ENCODE peak calls at places on chromosomes 4 and X, in ten cellular contexts. One of them, this sample, is unnamed.
A peak's percentile ranks its signal among the peaks of the same experiment; 100 is the strongest.

GRCh38 chr4:45007499-45007898 is 281.1 kb upstream of the GNPDA2 start:
- DNase-seq in psoas muscle: no peak
- DNase-seq in GM12865: no peak
- DNase-seq in choroid plexus epithelial cell: no peak
- DNase-seq in retinal pigment epithelial cell: no peak
- DNase-seq in A673: no peak
- DNase-seq in hepatocyte: no peak
- DNase-seq in AG10803: no peak
- DNase-seq in foreskin fibroblast: no peak
- DNase-seq in progenitor cell of endocrine pancreas: no peak
- DNase-seq in this sample: no peak

GRCh38 chr4:10197952-10198351 is 81.4 kb upstream of the WDR1 start:
- DNase-seq in choroid plexus epithelial cell: no peak
- DNase-seq in psoas muscle: no peak
- DNase-seq in foreskin fibroblast: no peak
- DNase-seq in progenitor cell of endocrine pancreas: no peak
- DNase-seq in A673: no peak
- DNase-seq in retinal pigment epithelial cell: no peak
- DNase-seq in hepatocyte: no peak
- DNase-seq in GM12865: no peak
- DNase-seq in AG10803: no peak
- DNase-seq in this sample: no peak

GRCh38 chr4:10460313-10461047 is 3.3 kb upstream of the ZNF518B start:
- DNase-seq in foreskin fibroblast: no peak
- DNase-seq in progenitor cell of endocrine pancreas: no peak
- DNase-seq in retinal pigment epithelial cell: no peak
- DNase-seq in AG10803: no peak
- DNase-seq in hepatocyte: no peak
- DNase-seq in GM12865: peak; percentile 30
- DNase-seq in A673: no peak
- DNase-seq in choroid plexus epithelial cell: no peak
- DNase-seq in psoas muscle: no peak
- DNase-seq in this sample: no peak

GRCh38 chr4:177163532-177163931 is 146.1 kb upstream of the NEIL3 start:
- DNase-seq in retinal pigment epithelial cell: no peak
- DNase-seq in foreskin fibroblast: peak; percentile 63
- DNase-seq in progenitor cell of endocrine pancreas: no peak
- DNase-seq in psoas muscle: no peak
- DNase-seq in choroid plexus epithelial cell: no peak
- DNase-seq in A673: no peak
- DNase-seq in AG10803: peak; percentile 56
- DNase-seq in hepatocyte: no peak
- DNase-seq in GM12865: no peak
- DNase-seq in this sample: no peak

GRCh38 chr4:141248029-141248428 is 27.3 kb downstream of the ZNF330 start:
- DNase-seq in foreskin fibroblast: peak; percentile 82
- DNase-seq in choroid plexus epithelial cell: peak; percentile 77
- DNase-seq in A673: no peak
- DNase-seq in AG10803: peak; percentile 83
- DNase-seq in hepatocyte: no peak
- DNase-seq in retinal pigment epithelial cell: peak; percentile 94
- DNase-seq in psoas muscle: no peak
- DNase-seq in GM12865: no peak
- DNase-seq in progenitor cell of endocrine pancreas: no peak
- DNase-seq in this sample: no peak

GRCh38 chr4:166625018-166625637 is 609.2 kb downstream of the SPOCK3 start:
- DNase-seq in foreskin fibroblast: no peak
- DNase-seq in A673: no peak
- DNase-seq in hepatocyte: no peak
- DNase-seq in retinal pigment epithelial cell: no peak
- DNase-seq in choroid plexus epithelial cell: no peak
- DNase-seq in AG10803: no peak
- DNase-seq in psoas muscle: no peak
- DNase-seq in progenitor cell of endocrine pancreas: no peak
- DNase-seq in GM12865: peak; percentile 13
- DNase-seq in this sample: no peak

GRCh38 chr4:20773144-20773997 is 73.1 kb downstream of the PACRGL start:
- DNase-seq in A673: peak; percentile 75
- DNase-seq in retinal pigment epithelial cell: peak; percentile 13
- DNase-seq in hepatocyte: peak; percentile 87
- DNase-seq in foreskin fibroblast: peak; percentile 83
- DNase-seq in progenitor cell of endocrine pancreas: peak; percentile 43
- DNase-seq in AG10803: peak; percentile 57
- DNase-seq in psoas muscle: peak; percentile 12
- DNase-seq in GM12865: peak; percentile 49
- DNase-seq in choroid plexus epithelial cell: peak; percentile 83
- DNase-seq in this sample: peak; percentile 44

GRCh38 chrX:152276277-152276676 is 137.9 kb upstream of the MAGEA10 start:
- DNase-seq in foreskin fibroblast: no peak
- DNase-seq in hepatocyte: no peak
- DNase-seq in AG10803: no peak
- DNase-seq in progenitor cell of endocrine pancreas: no peak
- DNase-seq in choroid plexus epithelial cell: no peak
- DNase-seq in retinal pigment epithelial cell: no peak
- DNase-seq in GM12865: no peak
- DNase-seq in psoas muscle: no peak
- DNase-seq in A673: no peak
- DNase-seq in this sample: no peak

GRCh38 chrX:17616936-17617335 is 120.4 kb upstream of the SCML1 start:
- DNase-seq in AG10803: no peak
- DNase-seq in GM12865: no peak
- DNase-seq in choroid plexus epithelial cell: no peak
- DNase-seq in psoas muscle: no peak
- DNase-seq in A673: no peak
- DNase-seq in hepatocyte: no peak
- DNase-seq in foreskin fibroblast: no peak
- DNase-seq in progenitor cell of endocrine pancreas: no peak
- DNase-seq in retinal pigment epithelial cell: no peak
- DNase-seq in this sample: no peak

GRCh38 chrX:148542481-148543255 is 42.3 kb downstream of the AFF2 start:
- DNase-seq in psoas muscle: no peak
- DNase-seq in hepatocyte: no peak
- DNase-seq in AG10803: no peak
- DNase-seq in foreskin fibroblast: no peak
- DNase-seq in GM12865: no peak
- DNase-seq in A673: no peak
- DNase-seq in progenitor cell of endocrine pancreas: no peak
- DNase-seq in retinal pigment epithelial cell: no peak
- DNase-seq in choroid plexus epithelial cell: no peak
- DNase-seq in this sample: no peak

GRCh38 chrX:29652484-29652883 is 562.9 kb upstream of the MAGEB2 start:
- DNase-seq in progenitor cell of endocrine pancreas: no peak
- DNase-seq in choroid plexus epithelial cell: peak; percentile 81
- DNase-seq in psoas muscle: no peak
- DNase-seq in retinal pigment epithelial cell: no peak
- DNase-seq in foreskin fibroblast: peak; percentile 74
- DNase-seq in hepatocyte: no peak
- DNase-seq in A673: no peak
- DNase-seq in GM12865: no peak
- DNase-seq in AG10803: peak; percentile 72
- DNase-seq in this sample: no peak

GRCh38 chr4:106676173-106676921 is 307.8 kb upstream of the GIMD1 start:
- DNase-seq in hepatocyte: no peak
- DNase-seq in A673: no peak
- DNase-seq in progenitor cell of endocrine pancreas: no peak
- DNase-seq in GM12865: no peak
- DNase-seq in foreskin fibroblast: peak; percentile 75
- DNase-seq in psoas muscle: no peak
- DNase-seq in choroid plexus epithelial cell: peak; percentile 93
- DNase-seq in retinal pigment epithelial cell: no peak
- DNase-seq in AG10803: peak; percentile 93
- DNase-seq in this sample: no peak

GRCh38 chrX:35340451-35340850 is 397.9 kb downstream of the FAM47B start:
- DNase-seq in AG10803: no peak
- DNase-seq in choroid plexus epithelial cell: no peak
- DNase-seq in GM12865: no peak
- DNase-seq in A673: no peak
- DNase-seq in psoas muscle: no peak
- DNase-seq in retinal pigment epithelial cell: no peak
- DNase-seq in foreskin fibroblast: no peak
- DNase-seq in hepatocyte: no peak
- DNase-seq in progenitor cell of endocrine pancreas: no peak
- DNase-seq in this sample: no peak

GRCh38 chrX:17564689-17565409 is 172.4 kb upstream of the SCML1 start:
- DNase-seq in choroid plexus epithelial cell: peak; percentile 37
- DNase-seq in foreskin fibroblast: peak; percentile 44
- DNase-seq in retinal pigment epithelial cell: no peak
- DNase-seq in AG10803: peak; percentile 76
- DNase-seq in hepatocyte: no peak
- DNase-seq in psoas muscle: peak; percentile 21
- DNase-seq in progenitor cell of endocrine pancreas: no peak
- DNase-seq in GM12865: no peak
- DNase-seq in A673: no peak
- DNase-seq in this sample: no peak

GRCh38 chrX:48714573-48714972 is 18.0 kb downstream of the SUV39H1 start:
- DNase-seq in psoas muscle: no peak
- DNase-seq in hepatocyte: no peak
- DNase-seq in GM12865: no peak
- DNase-seq in retinal pigment epithelial cell: no peak
- DNase-seq in AG10803: peak; percentile 33
- DNase-seq in foreskin fibroblast: peak; percentile 35
- DNase-seq in progenitor cell of endocrine pancreas: no peak
- DNase-seq in A673: no peak
- DNase-seq in choroid plexus epithelial cell: no peak
- DNase-seq in this sample: no peak

DNA sequence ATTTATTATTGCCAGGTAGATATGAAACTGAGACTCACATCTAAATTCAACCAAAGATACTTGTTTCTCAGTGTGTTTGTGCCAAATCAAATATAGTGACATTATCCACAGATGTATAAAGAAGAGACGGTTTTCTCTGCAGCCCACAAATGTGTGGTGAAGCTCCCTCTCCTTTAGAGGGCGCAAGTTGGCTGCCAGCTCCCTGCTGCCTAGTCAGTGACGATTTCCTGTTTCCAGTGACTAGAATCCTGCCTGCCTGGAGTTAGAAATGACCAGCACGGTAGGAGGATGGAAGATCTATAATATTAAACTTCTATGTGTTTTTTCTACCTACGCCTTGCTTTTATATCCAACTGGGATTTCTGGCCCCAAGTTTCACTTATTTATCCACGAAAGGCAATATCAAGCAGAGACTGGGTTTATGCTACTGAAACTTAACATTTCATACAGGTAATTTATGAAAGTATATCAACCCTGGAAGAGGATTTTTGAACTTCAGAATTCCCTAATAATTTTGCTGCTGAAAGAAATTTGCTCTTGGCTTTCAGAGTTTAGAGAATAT is 1793.7 kb upstream of the TENM3 start:
- DNase-seq in hepatocyte: peak; percentile 74
- DNase-seq in psoas muscle: no peak
- DNase-seq in choroid plexus epithelial cell: peak; percentile 0
- DNase-seq in A673: peak; percentile 89
- DNase-seq in foreskin fibroblast: no peak
- DNase-seq in AG10803: no peak
- DNase-seq in retinal pigment epithelial cell: no peak
- DNase-seq in GM12865: peak; percentile 64
- DNase-seq in progenitor cell of endocrine pancreas: no peak
- DNase-seq in this sample: no peak
- TF ChIP-seq CTCF in hepatocyte: peak; percentile 66
- TF ChIP-seq CTCF in psoas muscle: no peak
- TF ChIP-seq CTCF in choroid plexus epithelial cell: peak; percentile 13
- TF ChIP-seq CTCF in A673: peak; percentile 94
- TF ChIP-seq CTCF in foreskin fibroblast: no peak
- TF ChIP-seq CTCF in AG10803: no peak
- TF ChIP-seq CTCF in retinal pigment epithelial cell: peak; percentile 87
- TF ChIP-seq CTCF in GM12865: peak; percentile 68
- TF ChIP-seq CTCF in progenitor cell of endocrine pancreas: peak; percentile 71
- TF ChIP-seq CTCF in this sample: peak; percentile 29

GRCh38 chr4:2948895-2949781 is 14.1 kb downstream of the NOP14 start:
- DNase-seq in A673: peak; percentile 37
- DNase-seq in retinal pigment epithelial cell: no peak
- DNase-seq in AG10803: peak; percentile 39
- DNase-seq in GM12865: peak; percentile 38
- DNase-seq in hepatocyte: peak; percentile 57
- DNase-seq in psoas muscle: no peak
- DNase-seq in foreskin fibroblast: no peak
- DNase-seq in choroid plexus epithelial cell: no peak
- DNase-seq in progenitor cell of endocrine pancreas: no peak
- DNase-seq in this sample: no peak
- TF ChIP-seq CTCF in A673: peak; percentile 50
- TF ChIP-seq CTCF in retinal pigment epithelial cell: peak; percentile 65
- TF ChIP-seq CTCF in AG10803: peak; percentile 58
- TF ChIP-seq CTCF in GM12865: peak; percentile 41
- TF ChIP-seq CTCF in hepatocyte: peak; percentile 52
- TF ChIP-seq CTCF in psoas muscle: peak; percentile 42
- TF ChIP-seq CTCF in foreskin fibroblast: peak; percentile 63
- TF ChIP-seq CTCF in choroid plexus epithelial cell: peak; percentile 56
- TF ChIP-seq CTCF in progenitor cell of endocrine pancreas: peak; percentile 56
- TF ChIP-seq CTCF in this sample: no peak

DNA sequence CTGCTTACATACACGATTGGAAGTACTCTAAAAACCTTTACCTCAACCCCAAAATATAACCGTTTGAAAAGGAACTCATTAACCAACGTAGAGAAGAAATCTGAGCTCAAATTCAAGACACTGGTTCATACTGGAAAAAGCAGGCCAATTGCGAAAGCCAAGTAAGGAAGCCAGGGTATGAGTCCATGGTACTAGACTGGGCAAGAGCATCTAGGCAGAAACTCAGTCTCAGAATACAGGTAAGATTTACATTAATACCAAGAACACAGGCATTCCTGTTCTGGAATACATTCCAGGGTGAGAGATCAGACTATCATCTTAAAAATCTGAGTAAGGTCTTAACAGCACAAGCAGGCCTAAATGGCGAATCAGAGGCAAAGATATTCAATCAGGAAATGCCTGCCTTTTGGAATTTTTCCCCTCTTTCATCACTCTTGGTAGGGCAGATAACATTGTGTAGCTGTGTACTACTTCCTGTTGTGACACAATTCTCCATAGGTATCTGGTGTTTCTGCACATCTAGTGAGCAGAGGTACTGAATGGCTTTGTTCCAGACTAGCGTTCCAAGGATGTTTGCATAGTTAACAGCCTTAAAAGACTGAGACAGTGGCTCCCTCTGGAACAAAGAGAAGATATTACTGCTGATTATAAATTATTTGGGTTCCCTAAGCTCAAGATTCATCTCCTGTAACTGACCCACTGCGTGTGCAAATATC is 311.3 kb downstream of the PCDH19 start:
- DNase-seq in hepatocyte: no peak
- DNase-seq in progenitor cell of endocrine pancreas: no peak
- DNase-seq in foreskin fibroblast: peak; percentile 6
- DNase-seq in GM12865: no peak
- DNase-seq in A673: no peak
- DNase-seq in choroid plexus epithelial cell: peak; percentile 58
- DNase-seq in AG10803: peak; percentile 66
- DNase-seq in psoas muscle: no peak
- DNase-seq in retinal pigment epithelial cell: no peak
- DNase-seq in this sample: no peak
- TF ChIP-seq CTCF in hepatocyte: no peak
- TF ChIP-seq CTCF in progenitor cell of endocrine pancreas: no peak
- TF ChIP-seq CTCF in foreskin fibroblast: no peak
- TF ChIP-seq CTCF in GM12865: no peak
- TF ChIP-seq CTCF in A673: no peak
- TF ChIP-seq CTCF in choroid plexus epithelial cell: no peak
- TF ChIP-seq CTCF in AG10803: no peak
- TF ChIP-seq CTCF in psoas muscle: no peak
- TF ChIP-seq CTCF in retinal pigment epithelial cell: no peak
- TF ChIP-seq CTCF in this sample: no peak

DNA sequence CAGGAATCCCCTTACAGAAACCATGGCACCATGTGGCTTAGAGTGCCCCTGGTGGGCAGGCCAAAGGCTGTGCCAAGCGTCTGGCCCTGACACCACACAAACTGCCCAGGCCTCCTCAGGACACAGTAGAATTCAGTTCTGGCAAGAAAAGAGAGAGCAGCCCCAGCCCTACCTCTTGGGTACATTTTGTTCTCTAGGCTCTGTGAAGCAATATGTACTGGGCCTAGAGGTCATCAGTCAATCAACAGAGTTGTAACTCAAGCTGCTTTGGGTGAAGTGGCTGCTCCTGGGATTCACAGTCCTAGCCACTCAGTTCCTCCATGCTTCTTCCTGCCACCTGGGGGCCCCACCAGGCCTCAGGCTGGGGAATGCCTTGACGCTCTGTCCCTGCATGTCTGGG is 158.1 kb upstream of the MAMLD1 start:
- DNase-seq in hepatocyte: no peak
- DNase-seq in AG10803: no peak
- DNase-seq in foreskin fibroblast: peak; percentile 26
- DNase-seq in retinal pigment epithelial cell: no peak
- DNase-seq in progenitor cell of endocrine pancreas: no peak
- DNase-seq in A673: no peak
- DNase-seq in psoas muscle: no peak
- DNase-seq in choroid plexus epithelial cell: peak; percentile 81
- DNase-seq in GM12865: no peak
- DNase-seq in this sample: no peak
- TF ChIP-seq CTCF in hepatocyte: no peak
- TF ChIP-seq CTCF in AG10803: no peak
- TF ChIP-seq CTCF in foreskin fibroblast: no peak
- TF ChIP-seq CTCF in retinal pigment epithelial cell: peak; percentile 10
- TF ChIP-seq CTCF in progenitor cell of endocrine pancreas: no peak
- TF ChIP-seq CTCF in A673: no peak
- TF ChIP-seq CTCF in psoas muscle: no peak
- TF ChIP-seq CTCF in choroid plexus epithelial cell: peak; percentile 29
- TF ChIP-seq CTCF in GM12865: no peak
- TF ChIP-seq CTCF in this sample: no peak

This sample was measured in mesothelial cell of epicardium.